ENCODE peak calls at places on chromosomes 11 and 22, in five cellular contexts. Q, H, T, O and N are unnamed samples.

GRCh38 chr22:40898850-40899357 is 37.0 kb upstream of the DNAJB7 start:
- DNase-seq in T (peak), Q (no peak), H (peak), O (peak), N (peak)

GRCh38 chr11:1870721-1871466 is 18.0 kb downstream of the LSP1 start:
- DNase-seq in H (no peak), Q (no peak), O (peak), T (no peak), N (no peak)

GRCh38 chr11:72721689-72722049 is 30.5 kb downstream of the ARAP1 start:
- DNase-seq in Q (no peak), T (no peak), O (no peak), H (no peak), N (no peak)

GRCh38 chr22:19397729-19398094 is 33.8 kb downstream of the HIRA start:
- DNase-seq in T (no peak), Q (no peak), H (no peak), O (no peak), N (no peak)

GRCh38 chr11:116853461-116854073 is 16.1 kb upstream of the APOA1 start:
- DNase-seq in H (no peak), O (no peak), Q (no peak), T (peak), N (peak)

GRCh38 chr11:47499160-47499559 is 50.2 kb upstream of the RAPSN start:
- DNase-seq in O (no peak), H (no peak), T (no peak), Q (no peak), N (no peak)

GRCh38 chr11:2533642-2534115 is 88.9 kb downstream of the KCNQ1 start:
- DNase-seq in O (peak), T (no peak), Q (peak), H (peak), N (peak)

GRCh38 chr22:28237092-28237491 is 318.0 kb upstream of the PITPNB start:
- DNase-seq in Q (no peak), H (no peak), O (no peak), T (no peak), N (no peak)

GRCh38 chr11:118622376-118623290 is 15.2 kb downstream of the PHLDB1 start:
- DNase-seq in O (no peak), Q (no peak), T (no peak), H (no peak), N (peak)

GRCh38 chr11:20647976-20648565 is 21.3 kb upstream of the NELL1 start:
- DNase-seq in O (peak), H (peak), Q (no peak), T (peak), N (peak)

GRCh38 chr11:69644071-69644961 is 3.4 kb downstream of the CCND1 start:
- DNase-seq in O (peak), Q (no peak), T (no peak), H (peak), N (no peak)

GRCh38 chr11:76807206-76807875 is 24.2 kb downstream of the TSKU start:
- DNase-seq in T (no peak), H (peak), O (peak), Q (no peak), N (no peak)

GRCh38 chr11:63671322-63672155 is at the start of gene ATL3:
- DNase-seq in T (peak), H (no peak), Q (peak), O (peak), N (peak)

GRCh38 chr11:130338667-130339066 is 23.9 kb upstream of the ZBTB44 start:
- DNase-seq in Q (no peak), T (no peak), O (no peak), H (peak), N (no peak)

GRCh38 chr11:30197869-30198268 is 32.9 kb upstream of the FSHB start:
- DNase-seq in O (no peak), Q (no peak), H (no peak), T (no peak), N (no peak)

GRCh38 chr11:118620529-118621070 is 13.2 kb downstream of the PHLDB1 start:
- DNase-seq in O (no peak), Q (no peak), T (no peak), H (peak), N (no peak)

GRCh38 chr22:43501951-43502874 is 90.4 kb downstream of the MPPED1 start:
- DNase-seq in Q (no peak), H (no peak), O (no peak), T (no peak), N (no peak)

GRCh38 chr11:84215671-84216070 is 929.5 kb upstream of the CCDC90B start:
- DNase-seq in O (no peak), Q (no peak), H (no peak), T (no peak), N (no peak)

GRCh38 chr22:45772726-45773125 is 101.1 kb downstream of the ATXN10 start:
- DNase-seq in T (peak), H (no peak), O (no peak), Q (no peak), N (no peak)

GRCh38 chr11:45622283-45622682 is 43.1 kb downstream of the CHST1 start:
- DNase-seq in H (no peak), Q (no peak), T (no peak), O (no peak), N (no peak)

GRCh38 chr11:69497221-69497787 is 15.8 kb downstream of the LINC01488 start:
- DNase-seq in H (peak), O (no peak), Q (peak), T (no peak), N (peak)

GRCh38 chr22:23180301-23180892 is at the start of gene BCR:
- DNase-seq in H (no peak), T (no peak), O (peak), Q (no peak), N (peak)

GRCh38 chr11:19083166-19083565 is 22.6 kb upstream of the MRGPRX2 start:
- DNase-seq in T (no peak), H (no peak), O (no peak), Q (no peak), N (no peak)

GRCh38 chr22:19687561-19688300 is 26.6 kb upstream of the SEPTIN5 start:
- DNase-seq in Q (no peak), O (peak), T (no peak), H (no peak), N (no peak)

GRCh38 chr22:46239261-46240048 is 10.6 kb downstream of the CDPF1 start:
- DNase-seq in H (no peak), O (peak), T (no peak), Q (no peak), N (no peak)

GRCh38 chr11:116175707-116176106 is 597.1 kb downstream of the BUD13 start:
- DNase-seq in T (no peak), H (no peak), O (no peak), Q (no peak), N (no peak)

GRCh38 chr11:105092255-105093239 is 47.0 kb downstream of the CARD18 start:
- DNase-seq in O (no peak), H (no peak), T (no peak), Q (no peak), N (no peak)

GRCh38 chr11:105466582-105467228 is 143.2 kb upstream of the GRIA4 start:
- DNase-seq in O (no peak), H (peak), Q (no peak), T (no peak), N (peak)

GRCh38 chr11:79465160-79465559 is 24.3 kb upstream of the TENM4 start:
- DNase-seq in T (no peak), O (no peak), H (no peak), Q (no peak), N (no peak)

GRCh38 chr11:79472736-79473536 is 32.1 kb upstream of the TENM4 start:
- DNase-seq in H (no peak), Q (peak), O (no peak), T (no peak), N (no peak)

GRCh38 chr11:79466411-79466810 is 25.6 kb upstream of the TENM4 start:
- DNase-seq in T (no peak), O (no peak), Q (no peak), H (no peak), N (no peak)

GRCh38 chr11:79471071-79471470 is 30.2 kb upstream of the TENM4 start:
- DNase-seq in T (no peak), H (no peak), Q (no peak), O (no peak), N (no peak)
- TF ChIP-seq SIN3A in T (no peak), H (no peak), Q (no peak), O (no peak), N (no peak)

GRCh38 chr22:20750461-20751184 is 23.3 kb upstream of the SERPIND1 start:
- DNase-seq in H (no peak), O (no peak), Q (no peak), T (peak), N (no peak)
- TF ChIP-seq CEBPB in H (no peak), O (no peak), Q (no peak), T (no peak), N (no peak)

GRCh38 chr11:34255101-34255500 is 102.7 kb downstream of the ABTB2 start:
- DNase-seq in H (no peak), T (no peak), Q (no peak), O (no peak), N (no peak)
- TF ChIP-seq SIN3A in H (no peak), T (no peak), Q (no peak), O (no peak), N (no peak)

GRCh38 chr11:109609454-109610185 is 187.6 kb downstream of the C11orf87 start:
- DNase-seq in O (no peak), Q (no peak), T (no peak), H (no peak), N (no peak)

GRCh38 chr11:109605006-109605405 is 183.0 kb downstream of the C11orf87 start:
- DNase-seq in Q (no peak), O (no peak), T (no peak), H (no peak), N (no peak)

GRCh38 chr11:109604506-109604905 is 182.5 kb downstream of the C11orf87 start:
- DNase-seq in Q (no peak), T (no peak), O (no peak), H (no peak), N (no peak)

GRCh38 chr11:109606256-109606655 is 184.3 kb downstream of the C11orf87 start:
- DNase-seq in O (no peak), Q (no peak), H (no peak), T (no peak), N (no peak)
- TF ChIP-seq CEBPB in O (no peak), Q (no peak), H (no peak), T (no peak), N (no peak)

GRCh38 chr11:57321996-57322880 is 2.5 kb downstream of the TNKS1BP1 start:
- DNase-seq in H (peak), O (peak), Q (no peak), T (no peak), N (peak)

GRCh38 chr11:57324154-57324885 is 432 bp downstream of the TNKS1BP1 start:
- DNase-seq in O (peak), T (no peak), Q (no peak), H (no peak), N (no peak)

GRCh38 chr11:57324886-57325734 is at the start of gene TNKS1BP1:
- DNase-seq in T (peak), O (peak), H (peak), Q (peak), N (peak)

GRCh38 chr11:57322881-57323467 is 1.8 kb downstream of the TNKS1BP1 start:
- DNase-seq in O (no peak), H (no peak), Q (no peak), T (no peak), N (no peak)

GRCh38 chr11:57323503-57324153 is 1.1 kb downstream of the TNKS1BP1 start:
- DNase-seq in H (no peak), Q (no peak), T (no peak), O (no peak), N (no peak)
- TF ChIP-seq SIN3A in H (no peak), Q (no peak), T (no peak), O (no peak), N (no peak)

GRCh38 chr22:35131423-35132050 is 65.6 kb downstream of the ISX start:
- DNase-seq in H (no peak), T (no peak), O (peak), Q (no peak), N (no peak)
- TF ChIP-seq CEBPB in H (no peak), T (no peak), O (no peak), Q (no peak), N (no peak)

DNA sequence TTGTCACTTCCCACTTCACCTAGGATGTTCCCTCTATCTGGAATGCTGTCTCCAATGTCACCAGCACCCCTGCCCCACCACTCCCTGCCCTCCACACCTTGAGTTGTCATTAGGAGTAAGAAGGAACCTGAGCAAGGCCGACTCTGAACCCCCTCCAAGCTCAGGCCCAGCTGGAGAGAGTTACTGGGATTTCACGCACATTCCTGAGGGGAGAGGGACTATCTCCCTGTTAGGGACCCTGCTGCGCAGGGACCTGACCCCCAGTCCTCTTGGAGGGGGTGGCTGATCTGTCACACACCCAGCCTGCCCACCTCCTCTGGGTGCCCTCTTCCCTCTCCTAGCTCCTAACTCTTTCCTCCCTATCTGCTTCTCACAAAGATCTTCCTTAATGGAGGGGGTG is 81.7 kb downstream of the NECTIN1 start:
- DNase-seq in O (no peak), H (no peak), T (no peak), Q (no peak), N (no peak)
- TF ChIP-seq SIN3A in O (no peak), H (no peak), T (no peak), Q (no peak), N (no peak)

GRCh38 chr22:38872172-38872830 is at the start of gene CBX6:
- DNase-seq in H (peak), T (peak), Q (peak), O (peak), N (peak)
- TF ChIP-seq CEBPB in H (no peak), T (no peak), Q (no peak), O (no peak), N (no peak)

DNA sequence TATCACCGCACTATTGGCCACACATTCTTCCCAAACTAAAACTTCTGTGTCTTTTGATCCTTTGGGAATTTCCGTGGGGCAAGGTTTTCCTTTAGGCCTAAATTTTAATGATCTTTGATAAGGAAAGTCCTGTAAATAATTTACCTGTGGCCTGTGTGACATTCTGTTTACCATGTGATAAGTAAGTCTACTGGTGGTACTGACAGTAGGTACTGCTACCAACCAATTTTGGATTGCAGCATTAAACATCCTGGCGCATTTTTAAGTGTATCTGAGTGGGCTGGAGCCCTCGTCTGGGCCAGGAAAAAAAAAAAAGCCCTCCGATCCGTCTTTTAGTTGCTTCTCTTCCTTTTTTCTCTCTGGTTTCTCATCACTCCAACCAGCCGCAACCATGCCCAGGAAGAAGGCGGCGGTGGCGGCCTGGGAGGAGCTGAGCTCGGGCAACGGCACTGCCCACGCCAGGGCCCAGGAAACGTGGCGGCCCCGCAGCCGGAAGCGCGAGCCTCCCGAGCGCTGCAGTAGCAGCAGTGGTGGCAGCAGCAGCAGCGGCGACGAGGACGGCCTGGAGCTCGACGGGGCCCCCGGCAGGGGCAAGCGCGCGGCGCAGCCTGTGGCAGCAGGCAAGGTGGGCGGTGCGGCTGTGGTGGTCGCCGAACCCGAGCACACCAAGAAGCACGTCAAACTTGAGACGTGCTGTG is 33.6 kb downstream of the ASRGL1 start:
- DNase-seq in O (no peak), Q (no peak), H (no peak), T (no peak), N (no peak)
- TF ChIP-seq SIN3A in O (no peak), Q (no peak), H (no peak), T (no peak), N (no peak)

DNA sequence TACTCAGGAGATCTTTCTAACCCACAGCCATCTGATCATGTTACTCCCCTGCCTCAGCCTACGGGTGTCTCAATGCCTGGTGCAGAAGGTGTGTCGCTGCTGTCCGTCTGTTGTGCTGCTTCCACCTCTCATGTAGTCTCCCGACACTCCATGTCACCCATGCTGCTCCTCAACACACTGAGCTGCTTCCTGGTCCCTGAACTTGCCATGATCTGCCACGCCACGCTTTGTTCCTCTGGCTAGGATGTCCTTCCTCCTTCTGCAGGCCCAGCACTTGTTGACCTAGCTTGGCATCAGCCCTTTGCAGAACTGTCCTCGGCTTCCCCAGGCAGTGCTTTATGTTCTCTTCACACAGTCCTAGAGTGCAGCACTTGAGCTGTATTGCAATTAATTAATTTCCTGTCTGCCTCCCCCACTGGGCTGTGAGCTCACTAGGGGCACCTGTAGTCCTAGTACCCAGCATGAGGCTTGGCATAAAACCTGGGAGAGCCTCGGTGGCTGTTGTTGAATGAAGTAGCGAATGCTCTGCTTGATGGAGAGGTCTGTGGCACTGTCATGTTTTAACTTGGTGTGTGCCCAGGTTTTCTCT is 9.5 kb downstream of the GTPBP1 start:
- DNase-seq in H (no peak), T (no peak), Q (no peak), O (no peak), N (no peak)
- TF ChIP-seq CEBPB in H (no peak), T (no peak), Q (no peak), O (no peak), N (no peak)